ENCODE peak calls at places on chromosomes 3 and 15, in four cellular contexts. One of them, this sample, is unnamed.

GRCh38 chr15:90055182-90055581 is 47.1 kb downstream of the IDH2 start:
- ATAC-seq in lung: no peak
- ATAC-seq in gastrocnemius medialis: no peak
- ATAC-seq in left lung: peak
- ATAC-seq in this sample: no peak

GRCh38 chr3:177169936-177170722 is 27.2 kb downstream of the TBL1XR1 start:
- ATAC-seq in lung: no peak
- ATAC-seq in gastrocnemius medialis: no peak
- ATAC-seq in left lung: peak
- ATAC-seq in this sample: no peak

GRCh38 chr3:149310796-149311534 is 22.5 kb downstream of the TM4SF18 start:
- ATAC-seq in lung: no peak
- ATAC-seq in gastrocnemius medialis: peak
- ATAC-seq in left lung: peak
- ATAC-seq in this sample: no peak

GRCh38 chr3:99866167-99866810 is 48.6 kb downstream of the CMSS1 start:
- ATAC-seq in lung: no peak
- ATAC-seq in gastrocnemius medialis: no peak
- ATAC-seq in left lung: peak
- ATAC-seq in this sample: no peak

GRCh38 chr3:108184824-108185223 is 37.4 kb downstream of the IFT57 start:
- ATAC-seq in lung: no peak
- ATAC-seq in gastrocnemius medialis: no peak
- ATAC-seq in left lung: no peak
- ATAC-seq in this sample: no peak

GRCh38 chr3:18562364-18563154 is 137.4 kb upstream of the SATB1 start:
- ATAC-seq in lung: peak
- ATAC-seq in gastrocnemius medialis: no peak
- ATAC-seq in left lung: peak
- ATAC-seq in this sample: no peak

GRCh38 chr15:69829974-69830373 is 267.7 kb downstream of the TLE3 start:
- ATAC-seq in lung: no peak
- ATAC-seq in gastrocnemius medialis: no peak
- ATAC-seq in left lung: peak
- ATAC-seq in this sample: no peak

GRCh38 chr3:63179862-63180522 is 98.1 kb upstream of the SYNPR start:
- ATAC-seq in lung: no peak
- ATAC-seq in gastrocnemius medialis: no peak
- ATAC-seq in left lung: no peak
- ATAC-seq in this sample: no peak

GRCh38 chr3:194537732-194538247 is 51.0 kb upstream of the ATP13A3 start:
- ATAC-seq in lung: peak
- ATAC-seq in gastrocnemius medialis: peak
- ATAC-seq in left lung: peak
- ATAC-seq in this sample: peak

GRCh38 chr3:194539498-194539897 is 52.7 kb upstream of the ATP13A3 start:
- ATAC-seq in lung: no peak
- ATAC-seq in gastrocnemius medialis: no peak
- ATAC-seq in left lung: no peak
- ATAC-seq in this sample: no peak

GRCh38 chr3:194532591-194532990 is 45.8 kb upstream of the ATP13A3 start:
- ATAC-seq in lung: no peak
- ATAC-seq in gastrocnemius medialis: no peak
- ATAC-seq in left lung: no peak
- ATAC-seq in this sample: no peak

GRCh38 chr3:194536883-194537637 is 50.3 kb upstream of the ATP13A3 start:
- ATAC-seq in lung: no peak
- ATAC-seq in gastrocnemius medialis: peak
- ATAC-seq in left lung: peak
- ATAC-seq in this sample: no peak

DNA sequence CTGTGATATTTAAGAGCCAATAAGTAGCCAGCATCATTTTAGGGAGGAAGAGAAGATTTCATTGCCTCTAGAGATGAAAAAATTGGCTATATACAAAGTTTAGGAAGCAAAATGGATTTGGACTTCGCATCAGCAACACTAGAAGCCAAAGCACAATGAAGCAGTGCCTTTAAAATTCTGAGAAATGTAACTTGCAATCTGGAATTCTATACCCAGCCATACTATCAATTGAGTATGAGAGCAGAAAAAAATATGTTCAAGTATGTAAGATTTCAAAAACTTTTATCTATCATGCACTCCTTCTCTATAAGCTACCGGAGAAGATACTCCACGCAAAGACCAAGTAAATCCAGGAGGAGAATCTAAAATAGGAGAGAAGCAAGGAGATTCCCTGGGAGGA is 47.4 kb upstream of the ATP13A3 start:
- ATAC-seq in lung: no peak
- ATAC-seq in gastrocnemius medialis: no peak
- ATAC-seq in left lung: no peak
- ATAC-seq in this sample: no peak
- H3K27ac ChIP-seq in lung: no peak
- H3K27ac ChIP-seq in gastrocnemius medialis: no peak
- H3K27ac ChIP-seq in left lung: no peak
- H3K27ac ChIP-seq in this sample: no peak

DNA sequence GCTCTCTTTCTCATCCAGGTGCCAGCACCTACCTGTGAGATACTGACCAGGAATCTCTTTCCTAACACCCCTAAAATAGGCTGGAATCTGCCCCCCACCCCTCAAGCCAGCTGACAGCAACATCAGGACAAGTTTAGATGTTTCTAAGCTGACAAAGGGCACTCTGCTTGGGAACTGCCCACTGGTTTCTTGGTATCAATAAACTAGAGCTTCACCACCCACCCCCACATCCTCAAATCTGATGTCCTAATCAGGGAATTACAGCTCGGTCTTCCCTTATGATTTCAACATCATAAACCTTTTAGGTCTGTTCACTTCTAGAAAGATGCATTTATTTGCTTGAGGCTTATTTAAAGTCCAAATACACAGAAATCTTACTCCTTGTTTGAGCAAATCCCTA is 34.7 kb downstream of the CEP19 start:
- ATAC-seq in lung: no peak
- ATAC-seq in gastrocnemius medialis: no peak
- ATAC-seq in left lung: no peak
- ATAC-seq in this sample: no peak
- H3K27ac ChIP-seq in lung: no peak
- H3K27ac ChIP-seq in gastrocnemius medialis: no peak
- H3K27ac ChIP-seq in left lung: peak
- H3K27ac ChIP-seq in this sample: no peak

GRCh38 chr3:183148056-183148455 is 14.5 kb downstream of the LAMP3 start:
- ATAC-seq in lung: no peak
- ATAC-seq in gastrocnemius medialis: no peak
- ATAC-seq in left lung: no peak
- ATAC-seq in this sample: no peak
- H3K27ac ChIP-seq in lung: no peak
- H3K27ac ChIP-seq in gastrocnemius medialis: no peak
- H3K27ac ChIP-seq in left lung: no peak
- H3K27ac ChIP-seq in this sample: no peak

GRCh38 chr3:71491141-71491752 is 92.3 kb downstream of the FOXP1 start:
- ATAC-seq in lung: no peak
- ATAC-seq in gastrocnemius medialis: no peak
- ATAC-seq in left lung: no peak
- ATAC-seq in this sample: no peak
- H3K27ac ChIP-seq in lung: no peak
- H3K27ac ChIP-seq in gastrocnemius medialis: no peak
- H3K27ac ChIP-seq in left lung: no peak
- H3K27ac ChIP-seq in this sample: no peak

GRCh38 chr3:172516318-172517214 is 6.7 kb downstream of the TNFSF10 start:
- ATAC-seq in lung: peak
- ATAC-seq in gastrocnemius medialis: peak
- ATAC-seq in left lung: peak
- ATAC-seq in this sample: peak
- H3K27ac ChIP-seq in lung: peak
- H3K27ac ChIP-seq in gastrocnemius medialis: peak
- H3K27ac ChIP-seq in left lung: peak
- H3K27ac ChIP-seq in this sample: peak

DNA sequence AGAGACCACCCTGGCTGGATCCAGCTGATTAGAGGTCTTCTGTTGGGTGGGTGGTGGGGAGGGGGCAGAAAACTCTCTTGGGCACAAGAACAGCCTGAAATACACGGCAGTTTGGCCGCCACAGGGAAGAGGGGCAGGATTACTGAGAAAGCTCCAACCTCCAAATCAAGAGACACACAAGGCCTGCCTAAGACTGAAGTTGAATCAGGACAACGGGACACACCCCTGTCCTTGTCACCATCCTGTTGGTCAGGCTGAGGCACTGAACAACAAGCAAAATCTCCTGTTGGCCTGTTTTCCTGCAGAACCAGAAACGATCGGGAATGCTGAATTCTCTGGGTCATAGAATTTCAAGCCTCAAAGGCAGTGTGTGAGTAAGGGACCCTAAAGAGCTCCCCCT is 247.8 kb downstream of the FAM43A start:
- ATAC-seq in lung: no peak
- ATAC-seq in gastrocnemius medialis: no peak
- ATAC-seq in left lung: no peak
- ATAC-seq in this sample: no peak
- H3K27ac ChIP-seq in lung: no peak
- H3K27ac ChIP-seq in gastrocnemius medialis: no peak
- H3K27ac ChIP-seq in left lung: no peak
- H3K27ac ChIP-seq in this sample: no peak

GRCh38 chr3:14451844-14452533 is 49.6 kb downstream of the SLC6A6 start:
- ATAC-seq in lung: no peak
- ATAC-seq in gastrocnemius medialis: peak
- ATAC-seq in left lung: peak
- ATAC-seq in this sample: peak

GRCh38 chr3:14452676-14453367 is 50.4 kb downstream of the SLC6A6 start:
- ATAC-seq in lung: peak
- ATAC-seq in gastrocnemius medialis: peak
- ATAC-seq in left lung: peak
- ATAC-seq in this sample: peak

GRCh38 chr3:14454644-14455310 is 52.4 kb downstream of the SLC6A6 start:
- ATAC-seq in lung: no peak
- ATAC-seq in gastrocnemius medialis: no peak
- ATAC-seq in left lung: no peak
- ATAC-seq in this sample: no peak

GRCh38 chr3:14453841-14454630 is 51.6 kb downstream of the SLC6A6 start:
- ATAC-seq in lung: no peak
- ATAC-seq in gastrocnemius medialis: no peak
- ATAC-seq in left lung: no peak
- ATAC-seq in this sample: no peak

GRCh38 chr3:14453368-14453710 is 50.9 kb downstream of the SLC6A6 start:
- ATAC-seq in lung: no peak
- ATAC-seq in gastrocnemius medialis: no peak
- ATAC-seq in left lung: no peak
- ATAC-seq in this sample: no peak
- H3K27ac ChIP-seq in lung: no peak
- H3K27ac ChIP-seq in gastrocnemius medialis: peak
- H3K27ac ChIP-seq in left lung: peak
- H3K27ac ChIP-seq in this sample: peak

GRCh38 chr3:141112686-141113255 is 61.6 kb downstream of the SPSB4 start:
- ATAC-seq in lung: no peak
- ATAC-seq in gastrocnemius medialis: no peak
- ATAC-seq in left lung: no peak
- ATAC-seq in this sample: no peak

GRCh38 chr3:141114816-141115458 is 63.8 kb downstream of the SPSB4 start:
- ATAC-seq in lung: no peak
- ATAC-seq in gastrocnemius medialis: peak
- ATAC-seq in left lung: no peak
- ATAC-seq in this sample: peak

GRCh38 chr3:141114179-141114745 is 63.1 kb downstream of the SPSB4 start:
- ATAC-seq in lung: no peak
- ATAC-seq in gastrocnemius medialis: no peak
- ATAC-seq in left lung: no peak
- ATAC-seq in this sample: no peak

GRCh38 chr3:141116791-141117190 is 65.6 kb downstream of the SPSB4 start:
- ATAC-seq in lung: no peak
- ATAC-seq in gastrocnemius medialis: no peak
- ATAC-seq in left lung: peak
- ATAC-seq in this sample: no peak

GRCh38 chr3:141115752-141116541 is 64.8 kb downstream of the SPSB4 start:
- ATAC-seq in lung: peak
- ATAC-seq in gastrocnemius medialis: peak
- ATAC-seq in left lung: peak
- ATAC-seq in this sample: peak
- H3K27ac ChIP-seq in lung: no peak
- H3K27ac ChIP-seq in gastrocnemius medialis: peak
- H3K27ac ChIP-seq in left lung: no peak
- H3K27ac ChIP-seq in this sample: peak

DNA sequence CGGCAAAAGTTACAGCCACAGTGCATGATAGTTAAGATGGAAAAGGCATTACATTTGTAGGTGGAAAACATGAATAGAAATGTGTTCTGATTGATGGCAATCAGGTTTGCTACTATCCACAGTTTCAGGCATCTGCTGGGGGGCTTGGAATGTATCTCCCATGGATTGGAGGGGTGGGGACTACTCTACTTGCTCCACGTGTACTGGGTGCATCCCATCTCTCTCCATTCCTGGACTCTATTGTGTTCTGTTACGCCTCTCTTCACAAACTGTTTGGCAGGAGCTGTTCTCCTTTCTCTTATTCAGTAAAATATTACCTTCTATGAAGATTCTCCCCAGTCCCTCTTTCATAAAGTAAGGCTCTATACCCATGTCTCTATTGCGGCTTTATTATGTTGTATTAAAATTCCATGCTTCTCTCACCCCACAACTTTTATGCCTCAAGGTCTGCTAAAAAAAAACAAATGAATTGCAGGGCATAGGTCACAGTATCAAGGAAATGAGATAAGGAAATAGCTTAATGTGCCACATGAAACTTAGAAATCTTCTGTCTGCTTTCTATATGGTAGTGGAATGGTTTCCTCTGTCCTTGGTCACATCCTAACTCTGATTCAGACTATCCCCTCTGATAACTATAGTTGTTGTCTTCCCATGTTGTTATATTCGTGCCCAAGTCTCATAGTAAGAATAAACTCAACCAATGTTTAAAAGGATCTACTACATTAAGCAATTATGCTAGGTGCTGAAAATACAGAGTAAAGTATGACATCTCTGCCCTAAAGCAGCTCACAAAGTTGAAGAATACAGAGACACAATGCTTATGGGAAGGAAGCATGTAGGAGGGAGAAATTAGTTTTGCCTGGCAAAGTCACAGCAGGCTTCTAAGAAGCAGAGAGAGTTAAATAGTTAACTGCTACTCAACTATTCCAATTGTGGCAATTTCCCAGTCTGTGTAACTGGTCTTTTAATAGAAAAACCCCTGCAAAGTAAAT is 43.1 kb downstream of the LRRFIP2 start:
- ATAC-seq in lung: no peak
- ATAC-seq in gastrocnemius medialis: no peak
- ATAC-seq in left lung: peak
- ATAC-seq in this sample: no peak
- H3K27ac ChIP-seq in lung: peak
- H3K27ac ChIP-seq in gastrocnemius medialis: peak
- H3K27ac ChIP-seq in left lung: no peak
- H3K27ac ChIP-seq in this sample: no peak

GRCh38 chr3:24154003-24154695 is 209.1 kb downstream of the NR1D2 start:
- ATAC-seq in lung: no peak
- ATAC-seq in gastrocnemius medialis: no peak
- ATAC-seq in left lung: no peak
- ATAC-seq in this sample: no peak
- H3K27ac ChIP-seq in lung: no peak
- H3K27ac ChIP-seq in gastrocnemius medialis: peak
- H3K27ac ChIP-seq in left lung: no peak
- H3K27ac ChIP-seq in this sample: no peak